ENCODE peak calls at places on chromosomes 16 and 17, in six cellular contexts. U, T, Q, B, O and G are unnamed samples.

GRCh38 chr17:280216-280615 is 72.4 kb downstream of the RPH3AL start:
- DNase-seq in U (no peak), B (no peak), T (no peak), O (no peak), Q (no peak), G (no peak)

GRCh38 chr17:15413101-15413750 is 54.2 kb downstream of the CDRT4 start:
- DNase-seq in T (no peak), Q (no peak), U (no peak), B (no peak), O (no peak), G (no peak)

GRCh38 chr17:81086789-81087551 is 52.0 kb downstream of the BAIAP2 start:
- DNase-seq in Q (no peak), O (no peak), T (no peak), B (no peak), U (no peak), G (no peak)

GRCh38 chr17:31156326-31156725 is 61.5 kb downstream of the NF1 start:
- DNase-seq in T (no peak), Q (no peak), O (no peak), B (no peak), U (no peak), G (no peak)

GRCh38 chr17:27807567-27808470 is 7.5 kb upstream of the NOS2 start:
- DNase-seq in T (peak), B (peak), U (peak), Q (peak), O (peak), G (peak)

GRCh38 chr16:9195301-9195700 is 103.9 kb downstream of the HAPSTR1 start:
- DNase-seq in O (no peak), Q (no peak), T (no peak), B (no peak), U (no peak), G (no peak)

GRCh38 chr16:66927012-66927436 is 1.7 kb upstream of the RRAD start:
- DNase-seq in Q (no peak), O (no peak), U (peak), T (no peak), B (no peak), G (no peak)

GRCh38 chr16:84175351-84176081 is 11.3 kb downstream of the TAF1C start:
- DNase-seq in U (no peak), Q (no peak), T (peak), B (peak), O (peak), G (no peak)

GRCh38 chr17:79009397-79010303 is at the start of gene CANT1:
- DNase-seq in Q (peak), B (peak), O (peak), U (peak), T (peak), G (peak)

GRCh38 chr17:51119415-51120356 is 982 bp downstream of the SPAG9 start:
- DNase-seq in B (peak), O (peak), U (peak), T (no peak), Q (peak), G (peak)

GRCh38 chr17:36816889-36817288 is 120.4 kb upstream of the LHX1 start:
- DNase-seq in U (no peak), Q (no peak), O (no peak), T (no peak), B (no peak), G (no peak)

GRCh38 chr16:57314161-57314785 is 29.8 kb upstream of the PLLP start:
- DNase-seq in U (no peak), O (no peak), T (no peak), B (no peak), Q (no peak), G (no peak)